ENCODE peak calls at places on chromosomes 1 and 21, in nine cellular contexts. One of them, this sample, is unnamed.

GRCh38 chr1:206924549-206925115 is 2.9 kb upstream of the FCMR start:
- DNase-seq in fibroblast of lung: no peak
- DNase-seq in psoas muscle: no peak
- DNase-seq in tibial artery: no peak
- DNase-seq in neural progenitor cell: no peak
- DNase-seq in heart left ventricle: no peak
- DNase-seq in activated B cell treated with CpG ODN at 0.5 μM for 24 hours: no peak
- DNase-seq in nephron progenitor cell: no peak
- DNase-seq in glutamatergic neuron: no peak
- DNase-seq in this sample: peak; percentile 47

GRCh38 chr1:222009105-222009730 is 267.3 kb upstream of the DUSP10 start:
- DNase-seq in nephron progenitor cell: peak; percentile 1
- DNase-seq in glutamatergic neuron: no peak
- DNase-seq in neural progenitor cell: peak; percentile 9
- DNase-seq in fibroblast of lung: peak; percentile 25
- DNase-seq in psoas muscle: no peak
- DNase-seq in tibial artery: no peak
- DNase-seq in heart left ventricle: no peak
- DNase-seq in activated B cell treated with CpG ODN at 0.5 μM for 24 hours: no peak
- DNase-seq in this sample: no peak

GRCh38 chr1:212453156-212453857 is 20.6 kb downstream of the NENF start:
- DNase-seq in neural progenitor cell: no peak
- DNase-seq in fibroblast of lung: no peak
- DNase-seq in heart left ventricle: no peak
- DNase-seq in nephron progenitor cell: no peak
- DNase-seq in tibial artery: no peak
- DNase-seq in glutamatergic neuron: no peak
- DNase-seq in activated B cell treated with CpG ODN at 0.5 μM for 24 hours: no peak
- DNase-seq in psoas muscle: no peak
- DNase-seq in this sample: no peak

GRCh38 chr1:34213976-34214375 is 37.3 kb downstream of the C1orf94 start:
- DNase-seq in neural progenitor cell: peak; percentile 9
- DNase-seq in activated B cell treated with CpG ODN at 0.5 μM for 24 hours: no peak
- DNase-seq in glutamatergic neuron: no peak
- DNase-seq in fibroblast of lung: no peak
- DNase-seq in psoas muscle: no peak
- DNase-seq in heart left ventricle: no peak
- DNase-seq in tibial artery: no peak
- DNase-seq in nephron progenitor cell: no peak
- DNase-seq in this sample: no peak

GRCh38 chr21:44709426-44710293 is 1.7 kb downstream of the TSPEAR start:
- DNase-seq in activated B cell treated with CpG ODN at 0.5 μM for 24 hours: no peak
- DNase-seq in tibial artery: no peak
- DNase-seq in fibroblast of lung: no peak
- DNase-seq in psoas muscle: peak; percentile 38
- DNase-seq in heart left ventricle: peak; percentile 61
- DNase-seq in nephron progenitor cell: no peak
- DNase-seq in glutamatergic neuron: no peak
- DNase-seq in neural progenitor cell: peak; percentile 57
- DNase-seq in this sample: no peak

GRCh38 chr1:154176341-154176740 is 15.6 kb downstream of the TPM3 start:
- DNase-seq in neural progenitor cell: no peak
- DNase-seq in glutamatergic neuron: no peak
- DNase-seq in psoas muscle: no peak
- DNase-seq in heart left ventricle: no peak
- DNase-seq in fibroblast of lung: peak; percentile 79
- DNase-seq in nephron progenitor cell: no peak
- DNase-seq in activated B cell treated with CpG ODN at 0.5 μM for 24 hours: no peak
- DNase-seq in tibial artery: peak; percentile 34
- DNase-seq in this sample: no peak

GRCh38 chr1:234755449-234755863 is 145.5 kb upstream of the IRF2BP2 start:
- DNase-seq in activated B cell treated with CpG ODN at 0.5 μM for 24 hours: no peak
- DNase-seq in fibroblast of lung: peak; percentile 93
- DNase-seq in tibial artery: peak; percentile 91
- DNase-seq in neural progenitor cell: no peak
- DNase-seq in glutamatergic neuron: no peak
- DNase-seq in heart left ventricle: peak; percentile 74
- DNase-seq in nephron progenitor cell: no peak
- DNase-seq in psoas muscle: peak; percentile 88
- DNase-seq in this sample: no peak

GRCh38 chr1:18285533-18285924 is 177.9 kb downstream of the IGSF21 start:
- DNase-seq in neural progenitor cell: no peak
- DNase-seq in tibial artery: no peak
- DNase-seq in psoas muscle: no peak
- DNase-seq in activated B cell treated with CpG ODN at 0.5 μM for 24 hours: no peak
- DNase-seq in fibroblast of lung: no peak
- DNase-seq in heart left ventricle: no peak
- DNase-seq in nephron progenitor cell: no peak
- DNase-seq in glutamatergic neuron: no peak
- DNase-seq in this sample: no peak

GRCh38 chr1:173395762-173396161 is 81.4 kb upstream of the PRDX6 start:
- DNase-seq in heart left ventricle: no peak
- DNase-seq in psoas muscle: no peak
- DNase-seq in tibial artery: no peak
- DNase-seq in glutamatergic neuron: no peak
- DNase-seq in neural progenitor cell: no peak
- DNase-seq in fibroblast of lung: no peak
- DNase-seq in nephron progenitor cell: no peak
- DNase-seq in activated B cell treated with CpG ODN at 0.5 μM for 24 hours: no peak
- DNase-seq in this sample: no peak

GRCh38 chr1:97907886-97908285 is 12.9 kb downstream of the DPYD start:
- DNase-seq in heart left ventricle: no peak
- DNase-seq in tibial artery: no peak
- DNase-seq in neural progenitor cell: no peak
- DNase-seq in fibroblast of lung: no peak
- DNase-seq in nephron progenitor cell: no peak
- DNase-seq in psoas muscle: no peak
- DNase-seq in glutamatergic neuron: no peak
- DNase-seq in activated B cell treated with CpG ODN at 0.5 μM for 24 hours: no peak
- DNase-seq in this sample: no peak

GRCh38 chr1:164723296-164723731 is 164.3 kb downstream of the PBX1 start:
- DNase-seq in activated B cell treated with CpG ODN at 0.5 μM for 24 hours: no peak
- DNase-seq in tibial artery: no peak
- DNase-seq in nephron progenitor cell: no peak
- DNase-seq in neural progenitor cell: no peak
- DNase-seq in fibroblast of lung: no peak
- DNase-seq in glutamatergic neuron: no peak
- DNase-seq in heart left ventricle: no peak
- DNase-seq in psoas muscle: no peak
- DNase-seq in this sample: no peak

GRCh38 chr1:100921110-100921706 is 25.3 kb downstream of the SLC30A7 start:
- DNase-seq in tibial artery: no peak
- DNase-seq in neural progenitor cell: peak; percentile 69
- DNase-seq in psoas muscle: no peak
- DNase-seq in nephron progenitor cell: peak; percentile 4
- DNase-seq in heart left ventricle: no peak
- DNase-seq in glutamatergic neuron: no peak
- DNase-seq in fibroblast of lung: peak; percentile 79
- DNase-seq in activated B cell treated with CpG ODN at 0.5 μM for 24 hours: no peak
- DNase-seq in this sample: no peak

GRCh38 chr1:108830119-108831008 is 26.5 kb downstream of the AKNAD1 start:
- DNase-seq in psoas muscle: peak; percentile 92
- DNase-seq in fibroblast of lung: peak; percentile 97
- DNase-seq in glutamatergic neuron: peak; percentile 18
- DNase-seq in neural progenitor cell: no peak
- DNase-seq in activated B cell treated with CpG ODN at 0.5 μM for 24 hours: no peak
- DNase-seq in heart left ventricle: peak; percentile 88
- DNase-seq in nephron progenitor cell: no peak
- DNase-seq in tibial artery: peak; percentile 85
- DNase-seq in this sample: no peak

GRCh38 chr1:85267313-85267712 is 7.9 kb upstream of the C1orf52 start:
- DNase-seq in tibial artery: no peak
- DNase-seq in neural progenitor cell: no peak
- DNase-seq in fibroblast of lung: no peak
- DNase-seq in activated B cell treated with CpG ODN at 0.5 μM for 24 hours: no peak
- DNase-seq in nephron progenitor cell: no peak
- DNase-seq in glutamatergic neuron: no peak
- DNase-seq in psoas muscle: no peak
- DNase-seq in heart left ventricle: no peak
- DNase-seq in this sample: no peak

GRCh38 chr21:38853421-38853919 is 47.7 kb downstream of the ETS2 start:
- DNase-seq in activated B cell treated with CpG ODN at 0.5 μM for 24 hours: no peak
- DNase-seq in fibroblast of lung: peak; percentile 87
- DNase-seq in glutamatergic neuron: no peak
- DNase-seq in neural progenitor cell: no peak
- DNase-seq in nephron progenitor cell: no peak
- DNase-seq in psoas muscle: peak; percentile 98
- DNase-seq in tibial artery: no peak
- DNase-seq in heart left ventricle: no peak
- DNase-seq in this sample: no peak

GRCh38 chr1:79497193-79497773 is 490.8 kb upstream of the ADGRL4 start:
- DNase-seq in activated B cell treated with CpG ODN at 0.5 μM for 24 hours: no peak
- DNase-seq in neural progenitor cell: peak; percentile 54
- DNase-seq in heart left ventricle: no peak
- DNase-seq in fibroblast of lung: peak; percentile 69
- DNase-seq in nephron progenitor cell: peak; percentile 32
- DNase-seq in tibial artery: no peak
- DNase-seq in glutamatergic neuron: peak; percentile 22
- DNase-seq in psoas muscle: no peak
- DNase-seq in this sample: no peak
- TF ChIP-seq CTCF in activated B cell treated with CpG ODN at 0.5 μM for 24 hours: peak; percentile 31
- TF ChIP-seq CTCF in neural progenitor cell: peak; percentile 99
- TF ChIP-seq CTCF in heart left ventricle: peak; percentile 54
- TF ChIP-seq CTCF in fibroblast of lung: peak; percentile 97
- TF ChIP-seq CTCF in nephron progenitor cell: peak; percentile 91
- TF ChIP-seq CTCF in tibial artery: peak; percentile 74
- TF ChIP-seq CTCF in glutamatergic neuron: peak; percentile 92
- TF ChIP-seq CTCF in psoas muscle: peak; percentile 29
- TF ChIP-seq CTCF in this sample: no peak

GRCh38 chr1:170742600-170742999 is 78.7 kb downstream of the PRRX1 start:
- DNase-seq in activated B cell treated with CpG ODN at 0.5 μM for 24 hours: no peak
- DNase-seq in glutamatergic neuron: no peak
- DNase-seq in nephron progenitor cell: no peak
- DNase-seq in heart left ventricle: no peak
- DNase-seq in psoas muscle: no peak
- DNase-seq in fibroblast of lung: no peak
- DNase-seq in neural progenitor cell: no peak
- DNase-seq in tibial artery: no peak
- DNase-seq in this sample: no peak
- TF ChIP-seq CTCF in activated B cell treated with CpG ODN at 0.5 μM for 24 hours: no peak
- TF ChIP-seq CTCF in glutamatergic neuron: no peak
- TF ChIP-seq CTCF in nephron progenitor cell: no peak
- TF ChIP-seq CTCF in heart left ventricle: no peak
- TF ChIP-seq CTCF in psoas muscle: no peak
- TF ChIP-seq CTCF in fibroblast of lung: no peak
- TF ChIP-seq CTCF in neural progenitor cell: no peak
- TF ChIP-seq CTCF in tibial artery: no peak
- TF ChIP-seq CTCF in this sample: no peak

GRCh38 chr1:177566495-177566894 is 395.7 kb downstream of the BRINP2 start:
- DNase-seq in neural progenitor cell: no peak
- DNase-seq in tibial artery: no peak
- DNase-seq in nephron progenitor cell: no peak
- DNase-seq in glutamatergic neuron: no peak
- DNase-seq in activated B cell treated with CpG ODN at 0.5 μM for 24 hours: no peak
- DNase-seq in psoas muscle: no peak
- DNase-seq in fibroblast of lung: no peak
- DNase-seq in heart left ventricle: no peak
- DNase-seq in this sample: no peak

GRCh38 chr1:177568702-177569101 is 397.9 kb downstream of the BRINP2 start:
- DNase-seq in fibroblast of lung: no peak
- DNase-seq in glutamatergic neuron: no peak
- DNase-seq in heart left ventricle: no peak
- DNase-seq in nephron progenitor cell: no peak
- DNase-seq in tibial artery: no peak
- DNase-seq in activated B cell treated with CpG ODN at 0.5 μM for 24 hours: no peak
- DNase-seq in psoas muscle: no peak
- DNase-seq in neural progenitor cell: peak; percentile 65
- DNase-seq in this sample: no peak

GRCh38 chr1:177569476-177569875 is 398.7 kb downstream of the BRINP2 start:
- DNase-seq in nephron progenitor cell: no peak
- DNase-seq in neural progenitor cell: no peak
- DNase-seq in heart left ventricle: no peak
- DNase-seq in glutamatergic neuron: no peak
- DNase-seq in psoas muscle: no peak
- DNase-seq in tibial artery: no peak
- DNase-seq in activated B cell treated with CpG ODN at 0.5 μM for 24 hours: no peak
- DNase-seq in fibroblast of lung: no peak
- DNase-seq in this sample: no peak

GRCh38 chr1:177571076-177571475 is 398.8 kb downstream of the SEC16B start:
- DNase-seq in psoas muscle: no peak
- DNase-seq in activated B cell treated with CpG ODN at 0.5 μM for 24 hours: no peak
- DNase-seq in glutamatergic neuron: no peak
- DNase-seq in neural progenitor cell: no peak
- DNase-seq in fibroblast of lung: no peak
- DNase-seq in heart left ventricle: no peak
- DNase-seq in tibial artery: no peak
- DNase-seq in nephron progenitor cell: no peak
- DNase-seq in this sample: no peak

GRCh38 chr1:177567393-177567792 is 396.6 kb downstream of the BRINP2 start:
- DNase-seq in activated B cell treated with CpG ODN at 0.5 μM for 24 hours: no peak
- DNase-seq in psoas muscle: no peak
- DNase-seq in neural progenitor cell: peak; percentile 30
- DNase-seq in glutamatergic neuron: no peak
- DNase-seq in fibroblast of lung: peak; percentile 14
- DNase-seq in tibial artery: no peak
- DNase-seq in nephron progenitor cell: peak; percentile 4
- DNase-seq in heart left ventricle: no peak
- DNase-seq in this sample: no peak
- TF ChIP-seq CTCF in activated B cell treated with CpG ODN at 0.5 μM for 24 hours: no peak
- TF ChIP-seq CTCF in psoas muscle: peak; percentile 41
- TF ChIP-seq CTCF in neural progenitor cell: peak; percentile 39
- TF ChIP-seq CTCF in glutamatergic neuron: peak; percentile 42
- TF ChIP-seq CTCF in fibroblast of lung: peak; percentile 36
- TF ChIP-seq CTCF in tibial artery: peak; percentile 15
- TF ChIP-seq CTCF in nephron progenitor cell: no peak
- TF ChIP-seq CTCF in heart left ventricle: no peak
- TF ChIP-seq CTCF in this sample: no peak

GRCh38 chr21:29166853-29167252 is 36.4 kb downstream of the MAP3K7CL start:
- DNase-seq in glutamatergic neuron: no peak
- DNase-seq in tibial artery: no peak
- DNase-seq in neural progenitor cell: no peak
- DNase-seq in heart left ventricle: no peak
- DNase-seq in activated B cell treated with CpG ODN at 0.5 μM for 24 hours: no peak
- DNase-seq in fibroblast of lung: no peak
- DNase-seq in nephron progenitor cell: no peak
- DNase-seq in psoas muscle: no peak
- DNase-seq in this sample: no peak

GRCh38 chr21:29163381-29164115 is 33.1 kb downstream of the MAP3K7CL start:
- DNase-seq in heart left ventricle: peak; percentile 31
- DNase-seq in fibroblast of lung: peak; percentile 74
- DNase-seq in neural progenitor cell: no peak
- DNase-seq in glutamatergic neuron: no peak
- DNase-seq in tibial artery: no peak
- DNase-seq in nephron progenitor cell: no peak
- DNase-seq in psoas muscle: no peak
- DNase-seq in activated B cell treated with CpG ODN at 0.5 μM for 24 hours: no peak
- DNase-seq in this sample: no peak

GRCh38 chr21:29168874-29169273 is 38.4 kb downstream of the MAP3K7CL start:
- DNase-seq in neural progenitor cell: no peak
- DNase-seq in nephron progenitor cell: no peak
- DNase-seq in heart left ventricle: no peak
- DNase-seq in activated B cell treated with CpG ODN at 0.5 μM for 24 hours: no peak
- DNase-seq in glutamatergic neuron: no peak
- DNase-seq in psoas muscle: no peak
- DNase-seq in tibial artery: no peak
- DNase-seq in fibroblast of lung: no peak
- DNase-seq in this sample: no peak

GRCh38 chr21:29166333-29166732 is 35.9 kb downstream of the MAP3K7CL start:
- DNase-seq in neural progenitor cell: no peak
- DNase-seq in tibial artery: no peak
- DNase-seq in heart left ventricle: no peak
- DNase-seq in glutamatergic neuron: no peak
- DNase-seq in fibroblast of lung: no peak
- DNase-seq in activated B cell treated with CpG ODN at 0.5 μM for 24 hours: no peak
- DNase-seq in psoas muscle: no peak
- DNase-seq in nephron progenitor cell: no peak
- DNase-seq in this sample: no peak

GRCh38 chr21:29164330-29164942 is 34.0 kb downstream of the MAP3K7CL start:
- DNase-seq in heart left ventricle: no peak
- DNase-seq in activated B cell treated with CpG ODN at 0.5 μM for 24 hours: no peak
- DNase-seq in neural progenitor cell: peak; percentile 44
- DNase-seq in fibroblast of lung: peak; percentile 93
- DNase-seq in tibial artery: no peak
- DNase-seq in psoas muscle: no peak
- DNase-seq in nephron progenitor cell: no peak
- DNase-seq in glutamatergic neuron: no peak
- DNase-seq in this sample: no peak
- TF ChIP-seq CTCF in heart left ventricle: peak; percentile 69
- TF ChIP-seq CTCF in activated B cell treated with CpG ODN at 0.5 μM for 24 hours: no peak
- TF ChIP-seq CTCF in neural progenitor cell: peak; percentile 54
- TF ChIP-seq CTCF in fibroblast of lung: peak; percentile 83
- TF ChIP-seq CTCF in tibial artery: peak; percentile 76
- TF ChIP-seq CTCF in psoas muscle: peak; percentile 62
- TF ChIP-seq CTCF in nephron progenitor cell: peak; percentile 47
- TF ChIP-seq CTCF in glutamatergic neuron: no peak
- TF ChIP-seq CTCF in this sample: no peak